ENCODE peak calls at places on chromosomes 3 and 15, in seven cellular contexts. R is stomach, N is transverse colon, B is suprapubic skin, O is HepG2, J is SK-N-SH, E is K562. F is an unnamed sample.
A peak's percentile ranks its signal among the peaks of the same experiment; 100 is the strongest.

GRCh38 chr15:68699124-68699880 is 120.5 kb downstream of the CORO2B start:
- DNase-seq in R (no peak), N (no peak), B (no peak), O (no peak), J (no peak), E (peak; percentile 18), F (no peak)

GRCh38 chr15:88613074-88613944 is 7.8 kb upstream of the AEN start:
- DNase-seq in R (no peak), N (no peak), B (no peak), O (no peak), J (no peak), E (no peak), F (no peak)

GRCh38 chr15:83207622-83208356 is at the start of gene HDGFL3:
- DNase-seq in R (peak; percentile 46), N (peak; percentile 45), B (peak; percentile 87), O (no peak), J (peak; percentile 87), E (peak; percentile 62), F (peak; percentile 69)

GRCh38 chr3:172051957-172052354 is 12.6 kb downstream of the FNDC3B start:
- DNase-seq in R (no peak), N (no peak), B (no peak), O (no peak), J (no peak), E (no peak), F (no peak)

GRCh38 chr3:123745184-123745855 is 138.8 kb downstream of the MYLK start:
- DNase-seq in R (no peak), N (no peak), B (no peak), O (peak; percentile 44), J (no peak), E (no peak), F (no peak)

GRCh38 chr3:24264748-24265158 is 229.9 kb downstream of the THRB start:
- DNase-seq in R (no peak), N (no peak), B (no peak), O (peak; percentile 53), J (peak; percentile 47), E (peak; percentile 83), F (no peak)

GRCh38 chr3:20769430-20769829 is 583.4 kb upstream of the SGO1 start:
- DNase-seq in R (no peak), N (no peak), B (no peak), O (no peak), J (no peak), E (no peak), F (no peak)

GRCh38 chr3:150783920-150784746 is 21.2 kb upstream of the SIAH2 start:
- DNase-seq in R (no peak), N (no peak), B (no peak), O (no peak), J (no peak), E (no peak), F (no peak)

GRCh38 chr3:17478673-17479072 is 263.8 kb downstream of the TBC1D5 start:
- DNase-seq in R (no peak), N (no peak), B (no peak), O (peak; percentile 9), J (no peak), E (no peak), F (no peak)

GRCh38 chr3:79344876-79345871 is 422.6 kb downstream of the ROBO1 start:
- DNase-seq in R (no peak), N (no peak), B (no peak), O (no peak), J (no peak), E (no peak), F (no peak)
- TF ChIP-seq EP300 in R (no peak), N (no peak), B (no peak), O (no peak), J (no peak), E (no peak), F (no peak)

GRCh38 chr3:11198495-11198894 is 44.2 kb downstream of the HRH1 start:
- DNase-seq in R (no peak), N (no peak), B (no peak), O (no peak), J (no peak), E (no peak), F (no peak)

GRCh38 chr3:11201246-11202024 is 47.1 kb downstream of the HRH1 start:
- DNase-seq in R (no peak), N (peak; percentile 17), B (no peak), O (peak; percentile 28), J (no peak), E (no peak), F (no peak)

GRCh38 chr3:11200679-11200952 is 46.3 kb downstream of the HRH1 start:
- DNase-seq in R (no peak), N (no peak), B (no peak), O (no peak), J (no peak), E (no peak), F (no peak)

GRCh38 chr3:11198070-11198469 is 43.8 kb downstream of the HRH1 start:
- DNase-seq in R (no peak), N (no peak), B (no peak), O (no peak), J (no peak), E (no peak), F (no peak)

GRCh38 chr3:11199902-11200678 is 45.8 kb downstream of the HRH1 start:
- DNase-seq in R (no peak), N (no peak), B (no peak), O (no peak), J (no peak), E (no peak), F (no peak)
- H3K9me3 ChIP-seq in R (no peaks in the 10 kb centered on the region), N (no peaks in the 10 kb centered on the region), B (no peaks in the 10 kb centered on the region), O (no peaks in the 10 kb centered on the region), J (no peaks in the 10 kb centered on the region), E (no peaks in the 10 kb centered on the region), F (no peaks in the 10 kb centered on the region)

GRCh38 chr15:58716027-58716426 is 33.5 kb downstream of the ADAM10 start:
- DNase-seq in R (no peak), N (no peak), B (no peak), O (no peak), J (no peak), E (no peak), F (no peak)

GRCh38 chr15:58715266-58715917 is 34.1 kb downstream of the ADAM10 start:
- DNase-seq in R (no peak), N (no peak), B (no peak), O (no peak), J (no peak), E (no peak), F (no peak)

DNA sequence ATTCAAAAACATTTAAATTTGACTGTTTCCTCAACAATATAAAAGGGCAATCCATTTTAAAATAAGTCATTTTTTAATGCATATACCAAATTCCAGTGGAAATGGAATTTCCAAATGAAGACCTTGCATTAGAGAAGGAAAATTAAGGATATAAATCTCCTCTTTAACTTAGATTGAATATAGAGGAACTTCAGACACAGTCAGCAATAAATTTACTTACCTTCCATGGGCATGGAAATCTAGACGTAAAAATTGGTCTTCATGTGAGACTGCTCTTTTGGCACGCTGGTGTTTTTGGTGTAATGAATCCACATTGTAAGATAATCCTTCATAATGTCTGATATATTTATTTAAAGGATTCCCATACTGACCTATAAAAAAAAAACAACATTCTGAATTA is 32.1 kb downstream of the ADAM10 start:
- DNase-seq in R (no peak), N (no peak), B (no peak), O (no peak), J (no peak), E (no peak), F (no peak)
- TF ChIP-seq EP300 in R (no peak), N (no peak), B (no peak), O (no peak), J (no peak), E (no peak), F (no peak)

GRCh38 chr3:129918461-129918860 is 24.9 kb upstream of the TMCC1 start:
- DNase-seq in R (no peak), N (no peak), B (no peak), O (no peak), J (no peak), E (no peak), F (no peak)

GRCh38 chr3:129919357-129919756 is 25.8 kb upstream of the TMCC1 start:
- DNase-seq in R (no peak), N (no peak), B (no peak), O (no peak), J (no peak), E (no peak), F (no peak)

GRCh38 chr3:129917423-129918007 is 24.0 kb upstream of the TMCC1 start:
- DNase-seq in R (no peak), N (no peak), B (no peak), O (no peak), J (no peak), E (no peak), F (no peak)

DNA sequence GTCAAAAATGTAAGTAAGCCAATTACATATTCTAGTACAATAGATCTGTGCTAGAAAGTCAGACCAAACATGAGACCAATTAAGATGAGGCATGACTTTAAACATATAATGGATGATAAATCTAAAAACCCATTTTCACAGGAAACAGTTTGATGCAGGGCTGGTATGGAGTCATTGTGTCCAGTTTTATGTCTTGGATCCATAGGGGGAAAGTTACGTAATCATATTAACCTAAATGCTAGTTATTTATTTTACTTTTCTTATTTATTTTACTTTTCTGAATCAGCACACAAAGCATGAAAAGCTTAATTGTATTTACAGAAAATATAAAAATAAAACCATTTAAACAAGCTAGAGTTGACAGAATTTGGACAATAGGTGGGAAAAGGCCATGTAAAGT is 26.3 kb upstream of the TMCC1 start:
- DNase-seq in R (no peak), N (no peak), B (no peak), O (no peak), J (no peak), E (no peak), F (no peak)
- H3K9me3 ChIP-seq in R (peaks cover 46% of the 10 kb centered on the region), N (peaks cover 26% of the 10 kb centered on the region), B (peaks cover 35% of the 10 kb centered on the region), O (peaks cover 26% of the 10 kb centered on the region), J (peaks cover 12% of the 10 kb centered on the region), E (peaks cover 3% of the 10 kb centered on the region), F (no peaks in the 10 kb centered on the region)

GRCh38 chr3:112333002-112333385 is at the start of gene CD200:
- DNase-seq in R (peak; percentile 45), N (peak; percentile 68), B (no peak), O (no peak), J (peak; percentile 79), E (no peak), F (peak; percentile 81)
- TF ChIP-seq EP300 in R (no peak), N (no peak), B (no peak), O (no peak), J (no peak), E (no peak), F (no peak)

F was measured in ovary.